ENCODE peak calls at places on chromosome 13, in nine cellular contexts. E, U, A, X, V, B, Q, S and T are unnamed samples.

GRCh38 chr13:95199896-95200295 is 101.4 kb downstream of the ABCC4 start:
- DNase-seq in E (no peak), U (no peak), A (no peak), X (no peak), V (no peak), B (no peak), Q (no peak), S (no peak), T (no peak)

GRCh38 chr13:71672527-71672926 is 194.5 kb downstream of the DACH1 start:
- DNase-seq in E (no peak), U (no peak), A (no peak), X (no peak), V (no peak), B (no peak), Q (no peak), S (no peak), T (no peak)

GRCh38 chr13:102807699-102808098 is 8.8 kb downstream of the BIVM start:
- DNase-seq in E (no peak), U (no peak), A (no peak), X (no peak), V (no peak), B (no peak), Q (no peak), S (no peak), T (no peak)

GRCh38 chr13:95784161-95784880 is 107.4 kb downstream of the DNAJC3 start:
- DNase-seq in E (no peak), U (no peak), A (peak), X (no peak), V (no peak), B (no peak), Q (no peak), S (peak), T (peak)

GRCh38 chr13:33487575-33488243 is 202.2 kb upstream of the STARD13 start:
- DNase-seq in E (no peak), U (no peak), A (no peak), X (no peak), V (no peak), B (no peak), Q (no peak), S (peak), T (peak)

GRCh38 chr13:34591801-34592454 is 350.1 kb upstream of the NBEA start:
- DNase-seq in E (no peak), U (no peak), A (no peak), X (no peak), V (no peak), B (no peak), Q (no peak), S (no peak), T (no peak)

GRCh38 chr13:39451860-39452301 is 151.1 kb downstream of the LHFPL6 start:
- DNase-seq in E (no peak), U (peak), A (no peak), X (no peak), V (no peak), B (no peak), Q (no peak), S (no peak), T (no peak)

GRCh38 chr13:92745233-92745632 is 481.4 kb upstream of the GPC6 start:
- DNase-seq in E (no peak), U (no peak), A (no peak), X (no peak), V (no peak), B (no peak), Q (no peak), S (no peak), T (no peak)

GRCh38 chr13:52001120-52001731 is 10.0 kb downstream of the ATP7B start:
- DNase-seq in E (no peak), U (no peak), A (peak), X (no peak), V (no peak), B (no peak), Q (no peak), S (peak), T (peak)

GRCh38 chr13:57627663-57628062 is 3.9 kb upstream of the PCDH17 start:
- DNase-seq in E (no peak), U (no peak), A (no peak), X (no peak), V (no peak), B (no peak), Q (no peak), S (peak), T (peak)